ENCODE peak calls at places on chromosome 17, in nine cellular contexts. B is stimulated activated CD8-positive, alpha-beta memory T cell treated with anti-CD3 and anti-CD28 coated beads, Interleukin-15, amount 100 ng/mL, for 4 hours; M is Kasumi-1; U is keratinocyte; J is AML-193; S is HFF-Myc; G is A549; L is activated naive CD8-positive, alpha-beta T cell treated with anti-CD3 and anti-CD28 coated beads, Interleukin-2, amount 50 U/mL, for 24 hours; C is K562. D is an unnamed sample.

GRCh38 chr17:35063514-35064223 is at the start of gene RFFL:
- DNase-seq in M (peak), S (peak), L (peak), B (peak), U (peak), C (peak), G (peak), J (peak), D (peak)

GRCh38 chr17:19541445-19541844 is 7.8 kb downstream of the SLC47A1 start:
- DNase-seq in L (no peak), G (no peak), U (no peak), J (no peak), C (no peak), M (no peak), B (no peak), S (no peak), D (no peak)

GRCh38 chr17:39939588-39940419 is 12.3 kb downstream of the LRRC3C start:
- DNase-seq in J (peak), S (peak), G (peak), B (no peak), C (peak), L (peak), M (peak), U (no peak), D (no peak)

GRCh38 chr17:20008242-20009051 is 712 bp upstream of the SPECC1 start:
- DNase-seq in U (no peak), B (no peak), G (peak), C (peak), L (peak), M (no peak), S (no peak), J (no peak), D (peak)

GRCh38 chr17:64707077-64707591 is 45.0 kb upstream of the SMURF2 start:
- DNase-seq in J (peak), L (no peak), B (no peak), U (peak), G (peak), S (peak), C (no peak), M (peak), D (peak)

GRCh38 chr17:53633856-53634255 is 188.9 kb upstream of the KIF2B start:
- DNase-seq in U (no peak), B (no peak), G (no peak), S (no peak), C (no peak), L (no peak), J (no peak), M (no peak), D (no peak)

GRCh38 chr17:29722411-29723198 is 99.9 kb upstream of the CORO6 start:
- DNase-seq in B (no peak), G (no peak), C (peak), J (peak), M (peak), S (peak), U (no peak), L (peak), D (no peak)

GRCh38 chr17:61402978-61403845 is 3.6 kb downstream of the TBX2 start:
- DNase-seq in G (no peak), M (peak), L (no peak), U (no peak), J (no peak), C (no peak), B (no peak), S (no peak), D (no peak)

GRCh38 chr17:1709971-1710806 is at the start of gene TLCD2:
- DNase-seq in M (no peak), J (no peak), G (peak), S (no peak), U (no peak), C (peak), B (no peak), L (no peak), D (no peak)

GRCh38 chr17:78322327-78322857 is 37.5 kb downstream of the SOCS3 start:
- DNase-seq in L (no peak), J (no peak), G (no peak), C (no peak), S (no peak), B (no peak), M (no peak), U (no peak), D (no peak)

GRCh38 chr17:47324224-47325020 is 667 bp downstream of the EFCAB13 start:
- DNase-seq in B (peak), J (no peak), S (no peak), U (no peak), L (peak), G (peak), M (peak), C (peak), D (no peak)

D was measured in osteocyte.